ENCODE peak calls at places on chromosomes 2 and 18, in four cellular contexts. K, V, F and Y are unnamed samples.

GRCh38 chr2:204885747-204886146 is 340.5 kb downstream of the PARD3B start:
- DNase-seq in K (no peak), V (no peak), F (no peak), Y (no peak)

GRCh38 chr2:98454073-98454472 is 9.4 kb downstream of the INPP4A start:
- DNase-seq in K (no peak), V (no peak), F (no peak), Y (no peak)

GRCh38 chr18:44773640-44774155 is 93.0 kb downstream of the SETBP1 start:
- DNase-seq in K (no peak), V (no peak), F (no peak), Y (no peak)

GRCh38 chr18:26710460-26711096 is 154.9 kb downstream of the AQP4 start:
- DNase-seq in K (no peak), V (no peak), F (no peak), Y (no peak)

GRCh38 chr18:31500161-31500688 is 2.2 kb downstream of the DSG2 start:
- DNase-seq in K (peak), V (no peak), F (no peak), Y (no peak)

GRCh38 chr2:61750624-61751023 is 103.2 kb downstream of the FAM161A start:
- DNase-seq in K (no peak), V (no peak), F (no peak), Y (no peak)

GRCh38 chr2:99879481-99879880 is 262.9 kb downstream of the AFF3 start:
- DNase-seq in K (no peak), V (no peak), F (no peak), Y (no peak)

GRCh38 chr2:75007819-75008218 is 49.4 kb downstream of the POLE4 start:
- DNase-seq in K (no peak), V (no peak), F (no peak), Y (no peak)

GRCh38 chr18:22999212-22999611 is 66.1 kb downstream of the RBBP8 start:
- DNase-seq in K (no peak), V (no peak), F (no peak), Y (no peak)

GRCh38 chr2:17961789-17962188 is 83.3 kb downstream of the KCNS3 start:
- DNase-seq in K (no peak), V (no peak), F (no peak), Y (no peak)

GRCh38 chr2:126676814-126677538 is 21.0 kb downstream of the GYPC start:
- DNase-seq in K (no peak), V (no peak), F (no peak), Y (no peak)

GRCh38 chr2:139704606-139705005 is 924.4 kb upstream of the NXPH2 start:
- DNase-seq in K (no peak), V (no peak), F (no peak), Y (no peak)

GRCh38 chr18:56358608-56359007 is 279.8 kb downstream of the TXNL1 start:
- DNase-seq in K (no peak), V (no peak), F (no peak), Y (no peak)

GRCh38 chr2:121018136-121019057 is 266.6 kb downstream of the TFCP2L1 start:
- DNase-seq in K (no peak), V (no peak), F (no peak), Y (peak)

GRCh38 chr2:125566422-125566821 is 1089.5 kb upstream of the GYPC start:
- DNase-seq in K (no peak), V (no peak), F (no peak), Y (no peak)

GRCh38 chr2:40240067-40240466 is 211.8 kb downstream of the SLC8A1 start:
- DNase-seq in K (peak), V (no peak), F (peak), Y (no peak)
- TF ChIP-seq POLR2AphosphoS5 in K (peak), V (no peak), F (peak), Y (no peak)

DNA sequence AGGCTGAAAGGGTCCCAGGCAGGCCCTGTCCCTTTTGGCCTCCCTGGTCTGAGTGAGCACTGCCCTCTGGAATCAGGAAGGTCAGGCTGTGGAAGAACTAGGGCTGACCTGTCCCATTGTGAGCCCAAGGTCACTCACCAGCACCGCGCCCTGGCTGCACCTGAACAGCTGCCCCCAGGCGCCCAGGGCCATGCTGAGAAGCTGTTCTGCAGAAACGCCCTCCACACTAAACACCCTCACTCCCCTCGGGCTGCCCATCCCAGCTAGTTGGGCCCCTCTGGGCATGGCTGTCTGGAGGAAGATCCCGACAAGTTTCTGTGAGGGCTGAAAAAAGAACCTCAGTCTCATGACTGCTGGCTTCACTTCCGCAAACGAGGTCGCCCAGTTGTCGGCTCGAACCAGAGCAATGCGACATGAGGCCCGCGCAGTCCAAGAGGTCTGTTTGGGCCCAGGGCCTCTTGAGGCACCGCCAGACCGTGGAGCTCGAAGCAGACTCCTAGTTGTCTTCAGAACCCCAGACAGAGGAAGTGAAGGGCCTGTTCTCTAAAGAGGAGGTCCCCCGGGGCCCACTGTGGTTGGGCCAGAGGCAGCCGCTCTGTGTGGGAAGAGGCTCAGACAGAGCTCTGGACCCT is 64.4 kb downstream of the INPP5D start:
- DNase-seq in K (peak), V (no peak), F (no peak), Y (no peak)
- TF ChIP-seq POLR2AphosphoS5 in K (no peak), V (no peak), F (no peak), Y (no peak)

GRCh38 chr2:20602803-20603202 is 48.1 kb downstream of the HS1BP3 start:
- DNase-seq in K (no peak), V (no peak), F (no peak), Y (no peak)

GRCh38 chr2:20606198-20606597 is 44.7 kb downstream of the HS1BP3 start:
- DNase-seq in K (no peak), V (no peak), F (no peak), Y (no peak)

GRCh38 chr2:20604401-20604911 is 46.4 kb downstream of the HS1BP3 start:
- DNase-seq in K (no peak), V (no peak), F (peak), Y (no peak)

GRCh38 chr2:20603791-20604190 is 47.1 kb downstream of the HS1BP3 start:
- DNase-seq in K (peak), V (no peak), F (peak), Y (no peak)

GRCh38 chr2:20604957-20605381 is 45.9 kb downstream of the HS1BP3 start:
- DNase-seq in K (no peak), V (no peak), F (no peak), Y (peak)
- TF ChIP-seq POLR2AphosphoS5 in K (peak), V (peak), F (peak), Y (peak)

DNA sequence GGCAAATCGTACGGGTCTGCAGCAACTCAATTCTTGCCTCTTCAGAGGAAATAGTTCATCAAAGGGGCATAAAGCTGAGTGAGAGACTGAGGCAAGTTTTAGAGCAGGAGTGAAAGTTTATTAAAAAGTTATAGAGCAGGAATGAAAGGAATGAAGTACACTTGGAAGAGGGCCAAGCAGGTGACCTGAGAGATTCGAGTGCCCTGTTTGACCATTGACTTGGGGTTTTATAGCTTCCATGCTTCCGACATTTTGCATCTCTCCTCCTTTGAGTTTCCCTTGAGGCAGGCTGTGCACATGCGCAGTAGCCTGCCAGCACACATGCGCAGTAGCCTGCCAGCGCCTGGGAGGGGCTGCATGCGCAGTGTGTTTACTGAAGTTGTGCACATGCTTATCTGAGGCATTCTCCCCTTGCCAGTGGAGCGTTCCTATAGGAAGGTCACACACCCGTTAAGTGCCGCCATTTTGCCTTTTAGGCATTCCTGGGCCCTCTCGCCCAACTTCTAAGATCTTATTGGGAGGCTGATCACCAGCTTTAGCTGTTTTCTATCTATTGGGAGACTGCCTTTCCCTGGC is 265.5 kb upstream of the MGAT5 start:
- DNase-seq in K (no peak), V (no peak), F (no peak), Y (no peak)
- TF ChIP-seq POLR2AphosphoS5 in K (no peak), V (no peak), F (no peak), Y (no peak)

GRCh38 chr2:235598842-235599531 is 105.1 kb downstream of the AGAP1 start:
- DNase-seq in K (no peak), V (no peak), F (no peak), Y (no peak)
- TF ChIP-seq POLR2AphosphoS5 in K (no peak), V (no peak), F (peak), Y (no peak)

GRCh38 chr2:12819098-12819465 is 102.3 kb downstream of the TRIB2 start:
- DNase-seq in K (peak), V (no peak), F (peak), Y (peak)
- TF ChIP-seq POLR2AphosphoS5 in K (peak), V (peak), F (peak), Y (peak)

DNA sequence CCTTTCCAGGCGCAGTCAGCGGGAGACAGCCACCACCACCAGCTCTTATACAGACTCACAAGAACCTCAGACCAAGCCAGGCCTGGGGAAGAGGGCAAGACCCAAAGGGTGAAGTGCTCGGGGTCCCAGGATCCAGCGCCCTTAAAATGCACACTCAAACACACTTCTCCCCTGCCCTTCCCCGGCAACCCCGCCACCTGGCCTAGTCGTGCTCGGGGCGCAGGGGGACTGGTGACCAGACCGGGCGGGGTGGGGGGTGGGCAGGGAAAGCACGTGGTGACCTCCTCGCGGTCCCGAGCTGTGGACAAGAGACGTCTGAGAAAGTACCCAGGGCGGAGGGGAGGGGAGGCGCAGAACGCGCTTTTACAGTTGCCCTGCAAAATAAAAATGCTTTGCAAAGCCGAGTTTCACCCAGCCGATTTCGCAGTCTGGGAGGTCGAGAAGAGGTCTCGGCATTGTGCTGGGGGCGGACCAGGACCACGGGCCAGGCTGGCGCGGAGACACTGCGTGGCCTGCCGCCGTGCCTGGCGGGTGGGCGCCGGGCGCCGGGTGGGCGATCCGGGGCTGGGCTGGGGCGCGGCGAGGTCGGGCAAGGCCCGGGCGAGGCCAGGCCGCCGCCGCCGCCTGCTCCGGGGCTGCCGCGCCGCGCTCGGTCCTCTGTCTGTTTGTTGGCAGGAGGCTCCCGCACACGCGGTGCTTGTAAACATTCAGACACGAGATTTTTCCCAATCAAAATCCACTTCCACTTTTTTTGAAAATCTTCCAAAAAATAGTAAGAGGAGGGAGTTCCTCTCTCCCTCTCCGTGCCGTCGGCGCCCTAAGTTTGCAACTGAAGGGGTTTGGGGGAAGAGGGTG is 2.0 kb downstream of the BCL11A start:
- DNase-seq in K (peak), V (peak), F (peak), Y (peak)
- TF ChIP-seq POLR2AphosphoS5 in K (no peak), V (no peak), F (no peak), Y (peak)